ENCODE peak calls at places on chromosomes 7 and 10, in eight cellular contexts. One of them, this sample, is unnamed.

GRCh38 chr7:136386876-136387275 is 409.7 kb upstream of the MTPN start:
- DNase-seq in HCT116: no peak
- DNase-seq in GM12878: no peak
- DNase-seq in SK-N-SH: no peak
- DNase-seq in K562: no peak
- DNase-seq in Panc1: no peak
- DNase-seq in GM23338: no peak
- DNase-seq in HepG2: no peak
- DNase-seq in this sample: no peak

GRCh38 chr10:86779267-86780017 is 23.0 kb downstream of the BMPR1A start:
- DNase-seq in HCT116: no peak
- DNase-seq in GM12878: no peak
- DNase-seq in SK-N-SH: no peak
- DNase-seq in K562: no peak
- DNase-seq in Panc1: no peak
- DNase-seq in GM23338: no peak
- DNase-seq in HepG2: no peak
- DNase-seq in this sample: no peak

GRCh38 chr7:24717694-24718320 is 39.5 kb downstream of the GSDME start:
- DNase-seq in HCT116: no peak
- DNase-seq in GM12878: no peak
- DNase-seq in SK-N-SH: no peak
- DNase-seq in K562: no peak
- DNase-seq in Panc1: no peak
- DNase-seq in GM23338: no peak
- DNase-seq in HepG2: no peak
- DNase-seq in this sample: no peak

GRCh38 chr10:26215923-26216576 is 524 bp upstream of the GAD2 start:
- DNase-seq in HCT116: no peak
- DNase-seq in GM12878: no peak
- DNase-seq in SK-N-SH: peak; percentile 50
- DNase-seq in K562: no peak
- DNase-seq in Panc1: no peak
- DNase-seq in GM23338: peak; percentile 82
- DNase-seq in HepG2: no peak
- DNase-seq in this sample: no peak

GRCh38 chr7:117212969-117213877 is 109.6 kb downstream of the WNT2 start:
- DNase-seq in HCT116: peak; percentile 51
- DNase-seq in GM12878: peak; percentile 42
- DNase-seq in SK-N-SH: peak; percentile 66
- DNase-seq in K562: peak; percentile 83
- DNase-seq in Panc1: peak; percentile 60
- DNase-seq in GM23338: peak; percentile 87
- DNase-seq in HepG2: peak; percentile 42
- DNase-seq in this sample: peak; percentile 56

GRCh38 chr7:102415685-102416225 is 17.6 kb upstream of the ORAI2 start:
- DNase-seq in HCT116: no peak
- DNase-seq in GM12878: no peak
- DNase-seq in SK-N-SH: peak; percentile 61
- DNase-seq in K562: no peak
- DNase-seq in Panc1: no peak
- DNase-seq in GM23338: no peak
- DNase-seq in HepG2: no peak
- DNase-seq in this sample: no peak

GRCh38 chr10:33215154-33215553 is 119.3 kb downstream of the NRP1 start:
- DNase-seq in HCT116: no peak
- DNase-seq in GM12878: no peak
- DNase-seq in SK-N-SH: no peak
- DNase-seq in K562: no peak
- DNase-seq in Panc1: no peak
- DNase-seq in GM23338: no peak
- DNase-seq in HepG2: no peak
- DNase-seq in this sample: no peak

GRCh38 chr7:137538361-137538762 is 194.8 kb upstream of the PTN start:
- DNase-seq in HCT116: no peak
- DNase-seq in GM12878: no peak
- DNase-seq in SK-N-SH: no peak
- DNase-seq in K562: peak; percentile 14
- DNase-seq in Panc1: no peak
- DNase-seq in GM23338: no peak
- DNase-seq in HepG2: no peak
- DNase-seq in this sample: no peak

GRCh38 chr10:130045091-130045652 is 65.5 kb downstream of the C10orf143 start:
- DNase-seq in HCT116: peak; percentile 18
- DNase-seq in GM12878: no peak
- DNase-seq in SK-N-SH: no peak
- DNase-seq in K562: peak; percentile 9
- DNase-seq in Panc1: no peak
- DNase-seq in GM23338: peak; percentile 80
- DNase-seq in HepG2: no peak
- DNase-seq in this sample: no peak

GRCh38 chr10:80484677-80485409 is 30.7 kb downstream of the TSPAN14 start:
- DNase-seq in HCT116: no peak
- DNase-seq in GM12878: no peak
- DNase-seq in SK-N-SH: no peak
- DNase-seq in K562: peak; percentile 55
- DNase-seq in Panc1: no peak
- DNase-seq in GM23338: no peak
- DNase-seq in HepG2: no peak
- DNase-seq in this sample: no peak

GRCh38 chr10:122953827-122954730 is at the start of gene C10orf88:
- DNase-seq in HCT116: peak; percentile 99
- DNase-seq in GM12878: peak; percentile 96
- DNase-seq in SK-N-SH: peak; percentile 98
- DNase-seq in K562: peak; percentile 96
- DNase-seq in Panc1: peak; percentile 97
- DNase-seq in GM23338: peak; percentile 98
- DNase-seq in HepG2: peak; percentile 96
- DNase-seq in this sample: peak; percentile 98

GRCh38 chr7:101681170-101682007 is 52.3 kb upstream of the MYL10 start:
- DNase-seq in HCT116: peak; percentile 26
- DNase-seq in GM12878: no peak
- DNase-seq in SK-N-SH: peak; percentile 94
- DNase-seq in K562: no peak
- DNase-seq in Panc1: no peak
- DNase-seq in GM23338: no peak
- DNase-seq in HepG2: no peak
- DNase-seq in this sample: no peak

GRCh38 chr7:16630654-16631053 is 14.9 kb downstream of the ANKMY2 start:
- DNase-seq in HCT116: no peak
- DNase-seq in GM12878: no peak
- DNase-seq in SK-N-SH: no peak
- DNase-seq in K562: no peak
- DNase-seq in Panc1: no peak
- DNase-seq in GM23338: peak; percentile 74
- DNase-seq in HepG2: no peak
- DNase-seq in this sample: no peak

GRCh38 chr7:103391976-103392375 is 44.5 kb downstream of the PSMC2 start:
- DNase-seq in HCT116: no peak
- DNase-seq in GM12878: no peak
- DNase-seq in SK-N-SH: no peak
- DNase-seq in K562: no peak
- DNase-seq in Panc1: no peak
- DNase-seq in GM23338: no peak
- DNase-seq in HepG2: no peak
- DNase-seq in this sample: no peak

GRCh38 chr7:24781106-24781505 is 23.8 kb upstream of the GSDME start:
- DNase-seq in HCT116: no peak
- DNase-seq in GM12878: no peak
- DNase-seq in SK-N-SH: no peak
- DNase-seq in K562: no peak
- DNase-seq in Panc1: no peak
- DNase-seq in GM23338: no peak
- DNase-seq in HepG2: no peak
- DNase-seq in this sample: peak; percentile 88

GRCh38 chr7:93920496-93921189 is 892 bp upstream of the GNG11 start:
- DNase-seq in HCT116: no peak
- DNase-seq in GM12878: no peak
- DNase-seq in SK-N-SH: no peak
- DNase-seq in K562: no peak
- DNase-seq in Panc1: no peak
- DNase-seq in GM23338: peak; percentile 42
- DNase-seq in HepG2: no peak
- DNase-seq in this sample: no peak

GRCh38 chr7:95045236-95045923 is 138.0 kb downstream of the PPP1R9A start:
- DNase-seq in HCT116: no peak
- DNase-seq in GM12878: no peak
- DNase-seq in SK-N-SH: no peak
- DNase-seq in K562: peak; percentile 5
- DNase-seq in Panc1: no peak
- DNase-seq in GM23338: peak; percentile 44
- DNase-seq in HepG2: peak; percentile 57
- DNase-seq in this sample: no peak
- TF ChIP-seq CTCF in HCT116: peak; percentile 25
- TF ChIP-seq CTCF in GM12878: no peak
- TF ChIP-seq CTCF in SK-N-SH: peak; percentile 43
- TF ChIP-seq CTCF in K562: no peak
- TF ChIP-seq CTCF in Panc1: peak; percentile 34
- TF ChIP-seq CTCF in GM23338: peak; percentile 95
- TF ChIP-seq CTCF in HepG2: peak; percentile 84
- TF ChIP-seq CTCF in this sample: no peak

DNA sequence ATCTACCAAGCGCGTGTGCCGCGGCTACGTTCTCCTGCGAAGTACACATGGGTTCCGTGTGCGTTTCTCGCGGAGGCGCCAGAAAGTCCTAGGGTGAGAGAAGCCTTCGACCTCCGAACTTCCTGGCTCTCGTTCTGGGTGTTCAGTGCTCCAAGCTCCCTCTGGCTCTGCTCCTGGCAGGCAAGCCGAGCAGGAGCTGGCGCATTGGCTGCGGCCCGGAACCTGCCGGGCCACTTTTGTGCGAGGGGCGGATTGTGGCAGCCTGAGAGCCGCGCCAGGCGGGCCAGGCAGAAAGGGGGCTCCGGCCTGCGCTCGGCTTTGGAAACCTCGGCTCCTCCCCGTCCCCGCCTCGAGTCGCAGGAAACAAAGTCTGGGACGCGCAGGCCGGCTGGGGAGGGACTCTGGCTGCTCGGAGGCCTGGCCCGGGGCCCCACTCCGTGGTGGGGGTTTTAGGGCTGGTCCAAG is 9.6 kb downstream of the EMX2 start:
- DNase-seq in HCT116: no peak
- DNase-seq in GM12878: no peak
- DNase-seq in SK-N-SH: no peak
- DNase-seq in K562: no peak
- DNase-seq in Panc1: no peak
- DNase-seq in GM23338: peak; percentile 67
- DNase-seq in HepG2: no peak
- DNase-seq in this sample: no peak
- H3K27me3 ChIP-seq in HCT116: peaks cover 17% of the 10 kb centered on the region
- H3K27me3 ChIP-seq in GM12878: peaks cover 24% of the 10 kb centered on the region
- H3K27me3 ChIP-seq in SK-N-SH: peaks cover 71% of the 10 kb centered on the region
- H3K27me3 ChIP-seq in K562: peaks cover 5% of the 10 kb centered on the region
- H3K27me3 ChIP-seq in Panc1: peaks cover 54% of the 10 kb centered on the region
- H3K27me3 ChIP-seq in GM23338: peaks cover 100% of the 10 kb centered on the region
- H3K27me3 ChIP-seq in HepG2: peaks cover 7% of the 10 kb centered on the region
- H3K27me3 ChIP-seq in this sample: peaks cover 67% of the 10 kb centered on the region

DNA sequence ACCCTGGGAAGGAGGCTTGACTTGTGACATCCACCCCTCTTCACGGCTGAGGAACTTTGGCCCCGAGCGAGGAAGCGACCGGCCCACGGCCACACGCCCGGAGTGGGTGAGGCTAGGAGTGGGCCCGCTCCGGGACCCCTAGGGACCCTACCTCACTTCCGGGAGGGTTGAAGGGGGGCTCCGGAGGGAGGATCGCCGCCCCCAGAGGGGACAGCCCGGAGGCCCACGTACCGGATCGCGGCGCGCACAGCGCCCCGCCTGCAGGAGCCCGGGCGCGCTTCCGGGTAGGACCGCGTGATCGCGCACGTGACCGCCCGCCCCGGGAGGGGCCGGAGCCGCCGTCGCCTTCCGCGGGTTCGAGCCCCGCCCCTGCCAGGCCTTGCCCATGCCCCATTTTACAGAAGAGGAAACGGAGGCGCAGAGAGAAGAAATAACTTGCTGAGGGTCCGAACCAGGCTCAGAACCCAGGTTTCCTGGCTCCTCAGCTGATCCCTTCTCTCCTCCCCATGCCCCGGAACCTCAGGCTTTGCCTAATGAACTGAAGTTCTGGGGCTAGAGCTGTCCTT is at the start of gene HPS1:
- DNase-seq in HCT116: no peak
- DNase-seq in GM12878: peak; percentile 42
- DNase-seq in SK-N-SH: peak; percentile 95
- DNase-seq in K562: peak; percentile 85
- DNase-seq in Panc1: no peak
- DNase-seq in GM23338: peak; percentile 73
- DNase-seq in HepG2: peak; percentile 27
- DNase-seq in this sample: peak; percentile 70
- TF ChIP-seq REST in HCT116: no peak
- TF ChIP-seq REST in GM12878: no peak
- TF ChIP-seq REST in SK-N-SH: no peak
- TF ChIP-seq REST in K562: no peak
- TF ChIP-seq REST in Panc1: no peak
- TF ChIP-seq REST in GM23338: no peak
- TF ChIP-seq REST in HepG2: no peak
- TF ChIP-seq REST in this sample: no peak

GRCh38 chr10:102384053-102384452 is 11.5 kb upstream of the NFKB2 start:
- DNase-seq in HCT116: no peak
- DNase-seq in GM12878: no peak
- DNase-seq in SK-N-SH: no peak
- DNase-seq in K562: peak; percentile 51
- DNase-seq in Panc1: no peak
- DNase-seq in GM23338: peak; percentile 86
- DNase-seq in HepG2: no peak
- DNase-seq in this sample: no peak
- TF ChIP-seq CTCF in HCT116: peak; percentile 61
- TF ChIP-seq CTCF in GM12878: peak; percentile 26
- TF ChIP-seq CTCF in SK-N-SH: peak; percentile 18
- TF ChIP-seq CTCF in K562: peak; percentile 56
- TF ChIP-seq CTCF in Panc1: no peak
- TF ChIP-seq CTCF in GM23338: peak; percentile 90
- TF ChIP-seq CTCF in HepG2: peak; percentile 51
- TF ChIP-seq CTCF in this sample: no peak

GRCh38 chr7:68873616-68874015 is 724.7 kb upstream of the AUTS2 start:
- DNase-seq in HCT116: no peak
- DNase-seq in GM12878: no peak
- DNase-seq in SK-N-SH: no peak
- DNase-seq in K562: no peak
- DNase-seq in Panc1: no peak
- DNase-seq in GM23338: no peak
- DNase-seq in HepG2: no peak
- DNase-seq in this sample: no peak
- H3K27me3 ChIP-seq in HCT116: no peaks in the 10 kb centered on the region
- H3K27me3 ChIP-seq in GM12878: no peaks in the 10 kb centered on the region
- H3K27me3 ChIP-seq in SK-N-SH: no peaks in the 10 kb centered on the region
- H3K27me3 ChIP-seq in K562: no peaks in the 10 kb centered on the region
- H3K27me3 ChIP-seq in Panc1: no peaks in the 10 kb centered on the region
- H3K27me3 ChIP-seq in GM23338: no peaks in the 10 kb centered on the region
- H3K27me3 ChIP-seq in HepG2: no peaks in the 10 kb centered on the region
- H3K27me3 ChIP-seq in this sample: no peaks in the 10 kb centered on the region

GRCh38 chr10:30046476-30046875 is 12.9 kb downstream of the JCAD start:
- DNase-seq in HCT116: no peak
- DNase-seq in GM12878: no peak
- DNase-seq in SK-N-SH: no peak
- DNase-seq in K562: no peak
- DNase-seq in Panc1: no peak
- DNase-seq in GM23338: no peak
- DNase-seq in HepG2: no peak
- DNase-seq in this sample: no peak
- TF ChIP-seq REST in HCT116: no peak
- TF ChIP-seq REST in GM12878: no peak
- TF ChIP-seq REST in SK-N-SH: no peak
- TF ChIP-seq REST in K562: no peak
- TF ChIP-seq REST in Panc1: no peak
- TF ChIP-seq REST in GM23338: no peak
- TF ChIP-seq REST in HepG2: no peak
- TF ChIP-seq REST in this sample: no peak